ENCODE peak calls at places on chromosome 22, in ten cellular contexts. D is NCI-H1436; R is heart left ventricle; T is GM06990; Z is RPMI7951; U is adrenal gland; V is GM23338; O is renal cortical epithelial cell; X is brain pericyte; C is activated T-helper 1 cell treated with anti-CD3 and anti-CD28 coated beads, Interleukin-2, amount 50 U/mL, for 16 hours. A is an unnamed sample.
A peak's percentile ranks its signal among the peaks of the same experiment; 100 is the strongest.

GRCh38 chr22:40036591-40037225 is 42.0 kb downstream of the FAM83F start:
- DNase-seq in D (peak; percentile 56), R (peak; percentile 37), T (peak; percentile 53), Z (peak; percentile 61), U (peak; percentile 76), V (peak; percentile 88), O (peak; percentile 54), X (peak; percentile 37), C (no peak), A (no peak)

GRCh38 chr22:39956932-39957664 is 3.1 kb upstream of the TMA7B start:
- DNase-seq in D (no peak), R (no peak), T (peak; percentile 59), Z (no peak), U (no peak), V (no peak), O (no peak), X (no peak), C (no peak), A (no peak)

GRCh38 chr22:19177164-19178064 is 1.1 kb downstream of the SLC25A1 start:
- DNase-seq in D (no peak), R (no peak), T (no peak), Z (no peak), U (no peak), V (peak; percentile 48), O (no peak), X (no peak), C (no peak), A (no peak)

GRCh38 chr22:37428649-37429586 is 1.6 kb upstream of the ELFN2 start:
- DNase-seq in D (peak; percentile 57), R (no peak), T (no peak), Z (peak; percentile 34), U (no peak), V (peak; percentile 92), O (no peak), X (no peak), C (peak; percentile 38), A (peak; percentile 21)

GRCh38 chr22:42688241-42688913 is 32.3 kb downstream of the A4GALT start:
- DNase-seq in D (peak; percentile 58), R (peak; percentile 92), T (no peak), Z (peak; percentile 93), U (peak; percentile 93), V (peak; percentile 70), O (peak; percentile 97), X (peak; percentile 83), C (no peak), A (no peak)

GRCh38 chr22:22519591-22519990 is 479 bp downstream of the ZNF280A start:
- DNase-seq in D (no peak), R (no peak), T (no peak), Z (peak; percentile 19), U (peak; percentile 72), V (no peak), O (no peak), X (no peak), C (no peak), A (no peak)

GRCh38 chr22:46069518-46070214 is 80.7 kb upstream of the PPARA start:
- DNase-seq in D (peak; percentile 95), R (peak; percentile 87), T (no peak), Z (peak; percentile 89), U (peak; percentile 96), V (no peak), O (peak; percentile 95), X (no peak), C (no peak), A (no peak)

GRCh38 chr22:39216143-39216490 is 28.7 kb downstream of the PDGFB start:
- DNase-seq in D (no peak), R (no peak), T (no peak), Z (no peak), U (peak; percentile 9), V (no peak), O (no peak), X (no peak), C (no peak), A (no peak)

GRCh38 chr22:36409911-36410756 is 22.4 kb upstream of the MYH9 start:
- DNase-seq in D (peak; percentile 98), R (peak; percentile 74), T (peak; percentile 75), Z (no peak), U (peak; percentile 96), V (peak; percentile 100), O (peak; percentile 96), X (no peak), C (peak; percentile 27), A (peak; percentile 29)

GRCh38 chr22:46150615-46151423 is 493 bp downstream of the PPARA start:
- DNase-seq in D (no peak), R (peak; percentile 50), T (peak; percentile 74), Z (peak; percentile 9), U (peak; percentile 56), V (peak; percentile 39), O (no peak), X (no peak), C (peak; percentile 20), A (no peak)

GRCh38 chr22:45205624-45205925 is 35.1 kb downstream of the KIAA0930 start:
- DNase-seq in D (no peak), R (no peak), T (no peak), Z (no peak), U (no peak), V (no peak), O (no peak), X (no peak), C (no peak), A (no peak)

GRCh38 chr22:19631899-19632670 is 82.2 kb upstream of the SEPTIN5 start:
- DNase-seq in D (peak; percentile 43), R (no peak), T (no peak), Z (peak; percentile 50), U (no peak), V (peak; percentile 85), O (no peak), X (no peak), C (no peak), A (no peak)

GRCh38 chr22:50714631-50715179 is 23.3 kb upstream of the ACR start:
- DNase-seq in D (no peak), R (no peak), T (no peak), Z (no peak), U (no peak), V (no peak), O (no peak), X (no peak), C (no peak), A (no peak)

GRCh38 chr22:49017769-49018330 is 809.8 kb downstream of the BRD1 start:
- DNase-seq in D (no peak), R (no peak), T (no peak), Z (no peak), U (peak; percentile 6), V (no peak), O (no peak), X (no peak), C (no peak), A (no peak)

GRCh38 chr22:44386386-44387035 is 73.8 kb upstream of the SHISAL1 start:
- DNase-seq in D (no peak), R (no peak), T (no peak), Z (no peak), U (no peak), V (no peak), O (no peak), X (no peak), C (no peak), A (no peak)

GRCh38 chr22:47000888-47001287 is 238.4 kb downstream of the TBC1D22A start:
- DNase-seq in D (no peak), R (no peak), T (no peak), Z (no peak), U (no peak), V (no peak), O (no peak), X (no peak), C (no peak), A (no peak)

GRCh38 chr22:35552186-35552842 is 11.7 kb downstream of the RASD2 start:
- DNase-seq in D (no peak), R (no peak), T (peak; percentile 42), Z (peak; percentile 66), U (no peak), V (peak; percentile 86), O (no peak), X (peak; percentile 76), C (peak; percentile 69), A (peak; percentile 72)

GRCh38 chr22:50600541-50600940 is at the start of gene MAPK8IP2:
- DNase-seq in D (peak; percentile 49), R (no peak), T (no peak), Z (no peak), U (no peak), V (no peak), O (no peak), X (no peak), C (no peak), A (no peak)

GRCh38 chr22:49724030-49724892 is 103.4 kb downstream of the BRD1 start:
- DNase-seq in D (no peak), R (no peak), T (no peak), Z (no peak), U (no peak), V (no peak), O (no peak), X (no peak), C (peak; percentile 18), A (no peak)

GRCh38 chr22:42966389-42966998 is 48.5 kb downstream of the PACSIN2 start:
- DNase-seq in D (no peak), R (no peak), T (no peak), Z (no peak), U (no peak), V (no peak), O (no peak), X (no peak), C (no peak), A (no peak)

GRCh38 chr22:43878831-43879550 is 12.8 kb downstream of the PNPLA5 start:
- DNase-seq in D (no peak), R (no peak), T (no peak), Z (no peak), U (no peak), V (no peak), O (no peak), X (no peak), C (no peak), A (no peak)

GRCh38 chr22:32206774-32207758 is 2.2 kb upstream of the RFPL2 start:
- DNase-seq in D (no peak), R (peak; percentile 13), T (no peak), Z (peak; percentile 18), U (no peak), V (peak; percentile 86), O (peak; percentile 20), X (no peak), C (no peak), A (no peak)

GRCh38 chr22:41308054-41308453 is 6.7 kb downstream of the ZC3H7B start:
- DNase-seq in D (no peak), R (peak; percentile 30), T (no peak), Z (peak; percentile 50), U (peak; percentile 46), V (peak; percentile 45), O (peak; percentile 41), X (no peak), C (no peak), A (no peak)

GRCh38 chr22:42636506-42636905 is 3.9 kb downstream of the ATP5MGL start:
- DNase-seq in D (no peak), R (no peak), T (no peak), Z (no peak), U (no peak), V (no peak), O (no peak), X (no peak), C (no peak), A (no peak)

GRCh38 chr22:29320546-29320945 is 5.0 kb upstream of the RASL10A start:
- DNase-seq in D (no peak), R (no peak), T (no peak), Z (no peak), U (no peak), V (no peak), O (no peak), X (no peak), C (no peak), A (no peak)

GRCh38 chr22:44881624-44882023 is 128.2 kb downstream of the PHF21B start:
- DNase-seq in D (no peak), R (no peak), T (no peak), Z (no peak), U (no peak), V (no peak), O (no peak), X (no peak), C (no peak), A (no peak)

GRCh38 chr22:12601870-12602779 is 2925.9 kb upstream of the OR11H1 start:
- DNase-seq in D (no peak), R (no peak), T (no peak), Z (peak; percentile 64), U (peak; percentile 24), V (no peak), O (no peak), X (no peak), C (no peak), A (no peak)

GRCh38 chr22:45077286-45077685 is 67.5 kb upstream of the PHF21B start:
- DNase-seq in D (no peak), R (no peak), T (no peak), Z (no peak), U (no peak), V (no peak), O (no peak), X (no peak), C (no peak), A (no peak)

A was measured in activated naive CD8-positive, alpha-beta T cell treated with anti-CD3 and anti-CD28 coated beads, Interleukin-2, amount 50 U/mL, for 16 hours.